ENCODE peak calls at places on chromosomes 5 and 9, in seven cellular contexts. V is M059J; Z is CD4-positive, CD25-positive, alpha-beta regulatory T cell; I is brain pericyte; C is fibroblast of mammary gland; S is CD8-positive, alpha-beta memory T cell; Q is iris pigment epithelial cell. H is an unnamed sample.

GRCh38 chr9:21679432-21679831 is 123.0 kb upstream of the MTAP start:
- DNase-seq in S (no peak), Q (no peak), Z (no peak), I (no peak), C (peak), V (peak), H (no peak)

GRCh38 chr9:34782372-34782771 is 72.4 kb upstream of the CCL21 start:
- DNase-seq in C (no peak), I (no peak), Z (no peak), S (no peak), Q (no peak), V (no peak), H (no peak)

GRCh38 chr9:10512144-10512543 is 100.7 kb downstream of the PTPRD start:
- DNase-seq in I (no peak), Q (no peak), V (no peak), C (no peak), Z (no peak), S (no peak), H (no peak)

GRCh38 chr5:39712316-39713223 is 287.8 kb upstream of the DAB2 start:
- DNase-seq in V (no peak), I (no peak), S (no peak), Z (no peak), Q (no peak), C (no peak), H (no peak)

GRCh38 chr9:112288029-112288428 is 45.4 kb downstream of the PTBP3 start:
- DNase-seq in C (no peak), V (no peak), Q (peak), I (no peak), Z (no peak), S (no peak), H (peak)

GRCh38 chr9:126222363-126222834 is 104.2 kb upstream of the MVB12B start:
- DNase-seq in S (no peak), C (no peak), V (no peak), I (no peak), Q (no peak), Z (no peak), H (no peak)

GRCh38 chr5:84381501-84382362 is 2.9 kb downstream of the EDIL3 start:
- DNase-seq in V (peak), S (no peak), C (no peak), I (no peak), Z (no peak), Q (peak), H (no peak)

GRCh38 chr5:57216714-57217113 is 42.9 kb downstream of the GPBP1 start:
- DNase-seq in S (no peak), V (peak), C (peak), Q (peak), I (no peak), Z (no peak), H (peak)

GRCh38 chr9:12972608-12973589 is 198.1 kb downstream of the LURAP1L start:
- DNase-seq in S (no peak), C (no peak), I (no peak), V (no peak), Z (no peak), Q (no peak), H (no peak)

GRCh38 chr9:71549023-71549422 is 219.3 kb downstream of the CEMIP2 start:
- DNase-seq in C (no peak), Q (no peak), I (no peak), S (no peak), Z (no peak), V (no peak), H (no peak)

GRCh38 chr5:69167488-69167845 is 517 bp downstream of the CCNB1 start:
- DNase-seq in Q (peak), Z (no peak), V (no peak), C (peak), S (no peak), I (no peak), H (no peak)

GRCh38 chr5:107635276-107635675 is 35.5 kb downstream of the EFNA5 start:
- DNase-seq in Z (no peak), S (no peak), Q (no peak), V (no peak), C (no peak), I (no peak), H (no peak)

GRCh38 chr9:107732781-107733529 is 243.4 kb upstream of the KLF4 start:
- DNase-seq in Z (no peak), V (peak), Q (peak), C (peak), S (no peak), I (no peak), H (no peak)

H was measured in smooth muscle cell of the brain vasculature.